ENCODE peak calls at places on chromosome 14, in five cellular contexts. One of them, this sample, is unnamed.

GRCh38 chr14:25537846-25538455 is 488.0 kb upstream of the STXBP6 start:
- DNase-seq in pancreas: peak; percentile 4
- DNase-seq in AG09309: no peak
- DNase-seq in coronary artery: no peak
- DNase-seq in testis: peak; percentile 81
- DNase-seq in this sample: no peak

GRCh38 chr14:73723799-73724621 is 9.8 kb upstream of the PNMA1 start:
- DNase-seq in AG09309: peak; percentile 98
- DNase-seq in pancreas: no peak
- DNase-seq in testis: peak; percentile 64
- DNase-seq in coronary artery: peak; percentile 95
- DNase-seq in this sample: peak; percentile 97

GRCh38 chr14:55712505-55712904 is 132.5 kb downstream of the KTN1 start:
- DNase-seq in AG09309: no peak
- DNase-seq in pancreas: no peak
- DNase-seq in testis: no peak
- DNase-seq in coronary artery: no peak
- DNase-seq in this sample: no peak

GRCh38 chr14:93085916-93086315 is 29.8 kb downstream of the ITPK1 start:
- DNase-seq in pancreas: no peak
- DNase-seq in AG09309: no peak
- DNase-seq in testis: no peak
- DNase-seq in coronary artery: no peak
- DNase-seq in this sample: no peak

GRCh38 chr14:35416108-35416750 is 11.7 kb upstream of the NFKBIA start:
- DNase-seq in testis: no peak
- DNase-seq in AG09309: no peak
- DNase-seq in coronary artery: no peak
- DNase-seq in pancreas: no peak
- DNase-seq in this sample: no peak

GRCh38 chr14:22231022-22231421 is 358.0 kb downstream of the DAD1 start:
- DNase-seq in pancreas: no peak
- DNase-seq in AG09309: no peak
- DNase-seq in testis: no peak
- DNase-seq in coronary artery: no peak
- DNase-seq in this sample: no peak

GRCh38 chr14:35215110-35215872 is 76.9 kb upstream of the PSMA6 start:
- DNase-seq in coronary artery: no peak
- DNase-seq in pancreas: no peak
- DNase-seq in AG09309: peak; percentile 53
- DNase-seq in testis: no peak
- DNase-seq in this sample: peak; percentile 80

GRCh38 chr14:92040431-92041040 is 677 bp upstream of the TRIP11 start:
- DNase-seq in pancreas: peak; percentile 40
- DNase-seq in testis: no peak
- DNase-seq in coronary artery: no peak
- DNase-seq in AG09309: no peak
- DNase-seq in this sample: peak; percentile 35

GRCh38 chr14:96092936-96093335 is 53.8 kb downstream of the C14orf132 start:
- DNase-seq in pancreas: no peak
- DNase-seq in coronary artery: no peak
- DNase-seq in testis: no peak
- DNase-seq in AG09309: no peak
- DNase-seq in this sample: no peak

GRCh38 chr14:91140672-91141071 is 26.8 kb downstream of the DGLUCY start:
- DNase-seq in pancreas: no peak
- DNase-seq in coronary artery: no peak
- DNase-seq in AG09309: no peak
- DNase-seq in testis: peak; percentile 51
- DNase-seq in this sample: peak; percentile 22

GRCh38 chr14:103628221-103628683 is 759 bp upstream of the KLC1 start:
- DNase-seq in AG09309: no peak
- DNase-seq in testis: peak; percentile 71
- DNase-seq in coronary artery: peak; percentile 92
- DNase-seq in pancreas: peak; percentile 65
- DNase-seq in this sample: peak; percentile 79

GRCh38 chr14:78967111-78967809 is 797.1 kb downstream of the NRXN3 start:
- DNase-seq in pancreas: no peak
- DNase-seq in coronary artery: no peak
- DNase-seq in AG09309: peak; percentile 38
- DNase-seq in testis: no peak
- DNase-seq in this sample: peak; percentile 46

GRCh38 chr14:99537399-99537798 is 56.2 kb downstream of the CCNK start:
- DNase-seq in testis: no peak
- DNase-seq in AG09309: no peak
- DNase-seq in pancreas: no peak
- DNase-seq in coronary artery: no peak
- DNase-seq in this sample: peak; percentile 82

GRCh38 chr14:92850492-92850891 is 56.4 kb downstream of the GOLGA5 start:
- DNase-seq in AG09309: no peak
- DNase-seq in pancreas: peak; percentile 21
- DNase-seq in coronary artery: no peak
- DNase-seq in testis: no peak
- DNase-seq in this sample: no peak

GRCh38 chr14:73744175-73744867 is 30.1 kb upstream of the PNMA1 start:
- DNase-seq in pancreas: no peak
- DNase-seq in AG09309: no peak
- DNase-seq in coronary artery: peak; percentile 52
- DNase-seq in testis: no peak
- DNase-seq in this sample: no peak

GRCh38 chr14:33948143-33948962 is 2.5 kb downstream of the EGLN3 start:
- DNase-seq in coronary artery: no peak
- DNase-seq in testis: no peak
- DNase-seq in pancreas: no peak
- DNase-seq in AG09309: no peak
- DNase-seq in this sample: no peak

GRCh38 chr14:60722163-60722835 is 1.9 kb downstream of the SIX4 start:
- DNase-seq in testis: peak; percentile 17
- DNase-seq in coronary artery: no peak
- DNase-seq in pancreas: peak; percentile 54
- DNase-seq in AG09309: no peak
- DNase-seq in this sample: peak; percentile 75

GRCh38 chr14:73771848-73772705 is 57.9 kb upstream of the PNMA1 start:
- DNase-seq in testis: peak; percentile 52
- DNase-seq in coronary artery: no peak
- DNase-seq in AG09309: no peak
- DNase-seq in pancreas: peak; percentile 88
- DNase-seq in this sample: peak; percentile 69

GRCh38 chr14:68574906-68575305 is 218.0 kb downstream of the ZFP36L1 start:
- DNase-seq in AG09309: no peak
- DNase-seq in pancreas: no peak
- DNase-seq in coronary artery: no peak
- DNase-seq in testis: no peak
- DNase-seq in this sample: peak; percentile 48

GRCh38 chr14:84785997-84786396 is 743.9 kb upstream of the FLRT2 start:
- DNase-seq in AG09309: no peak
- DNase-seq in coronary artery: no peak
- DNase-seq in testis: no peak
- DNase-seq in pancreas: no peak
- DNase-seq in this sample: peak; percentile 5

GRCh38 chr14:32028599-32028998 is 48.5 kb upstream of the ARHGAP5 start:
- DNase-seq in pancreas: no peak
- DNase-seq in AG09309: no peak
- DNase-seq in coronary artery: no peak
- DNase-seq in testis: no peak
- DNase-seq in this sample: peak; percentile 14

GRCh38 chr14:76101980-76102379 is 49.7 kb upstream of the GPATCH2L start:
- DNase-seq in pancreas: no peak
- DNase-seq in testis: no peak
- DNase-seq in AG09309: no peak
- DNase-seq in coronary artery: no peak
- DNase-seq in this sample: no peak

GRCh38 chr14:76109087-76109880 is 42.4 kb upstream of the GPATCH2L start:
- DNase-seq in coronary artery: no peak
- DNase-seq in testis: peak; percentile 42
- DNase-seq in AG09309: peak; percentile 20
- DNase-seq in pancreas: no peak
- DNase-seq in this sample: no peak

GRCh38 chr14:76101384-76101783 is 50.3 kb upstream of the GPATCH2L start:
- DNase-seq in pancreas: no peak
- DNase-seq in testis: no peak
- DNase-seq in coronary artery: no peak
- DNase-seq in AG09309: no peak
- DNase-seq in this sample: no peak

GRCh38 chr14:76106188-76106587 is 45.5 kb upstream of the GPATCH2L start:
- DNase-seq in pancreas: no peak
- DNase-seq in testis: no peak
- DNase-seq in AG09309: no peak
- DNase-seq in coronary artery: no peak
- DNase-seq in this sample: no peak

GRCh38 chr14:76104802-76105355 is 46.8 kb upstream of the GPATCH2L start:
- DNase-seq in coronary artery: no peak
- DNase-seq in testis: no peak
- DNase-seq in pancreas: no peak
- DNase-seq in AG09309: no peak
- DNase-seq in this sample: no peak
- H3K4me3 ChIP-seq in coronary artery: no peak overlapping the region
- H3K4me3 ChIP-seq in testis: no peak overlapping the region
- H3K4me3 ChIP-seq in pancreas: no peak overlapping the region
- H3K4me3 ChIP-seq in AG09309: no peak overlapping the region
- H3K4me3 ChIP-seq in this sample: no peak overlapping the region

DNA sequence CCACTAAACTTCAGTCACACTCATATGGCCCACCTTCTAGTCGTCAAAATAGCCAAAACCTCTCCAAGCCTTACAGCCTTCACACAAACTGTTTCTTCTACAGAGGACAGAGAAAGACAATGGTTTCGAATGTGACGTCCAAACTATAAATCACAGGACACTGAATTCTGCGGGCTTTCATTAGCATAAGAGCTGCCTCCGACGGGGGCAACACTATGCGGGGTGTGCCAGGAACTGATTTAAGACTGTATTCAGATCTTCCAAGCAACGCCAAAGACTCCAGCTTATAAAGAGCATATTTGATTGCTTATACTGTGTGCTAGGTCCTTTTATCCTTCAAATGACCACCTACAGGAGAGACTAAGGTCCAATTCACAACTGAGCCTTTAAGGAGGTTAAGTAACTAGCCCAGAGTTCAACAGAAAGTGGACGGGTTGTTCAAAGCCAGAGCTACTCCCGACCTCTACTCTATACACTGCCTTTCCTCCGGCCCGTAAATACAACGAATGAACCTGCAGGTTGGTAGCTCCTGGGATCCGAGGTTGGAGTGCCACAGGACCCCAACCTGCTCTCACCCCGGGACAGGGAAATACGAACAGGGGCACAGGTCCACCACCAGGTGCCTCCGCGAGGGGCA is 574 bp downstream of the L2HGDH start:
- DNase-seq in testis: no peak
- DNase-seq in coronary artery: no peak
- DNase-seq in AG09309: no peak
- DNase-seq in pancreas: no peak
- DNase-seq in this sample: no peak
- TF ChIP-seq CTCF in testis: peak; percentile 64
- TF ChIP-seq CTCF in coronary artery: no peak
- TF ChIP-seq CTCF in AG09309: peak; percentile 33
- TF ChIP-seq CTCF in pancreas: no peak
- TF ChIP-seq CTCF in this sample: peak; percentile 43

DNA sequence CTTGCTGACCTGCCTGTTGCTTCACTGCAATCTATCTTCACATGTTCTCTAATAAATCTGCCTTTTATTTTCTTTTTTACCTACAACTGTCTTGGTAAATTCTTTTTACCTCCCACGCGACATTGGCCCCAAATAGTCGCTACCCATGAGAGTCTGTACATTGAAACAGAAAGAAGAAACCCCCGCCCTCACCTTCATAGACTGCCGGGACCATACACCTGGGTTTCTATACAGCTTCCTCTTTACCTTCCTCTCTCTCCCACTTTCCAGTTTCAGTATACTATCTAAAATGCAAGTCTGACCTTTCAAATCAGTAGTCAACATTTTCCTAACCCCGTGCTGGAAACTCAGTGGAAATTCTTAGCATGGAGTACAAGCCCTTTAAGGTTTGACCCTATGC is 4.8 kb downstream of the SLC8A3 start:
- DNase-seq in AG09309: no peak
- DNase-seq in coronary artery: no peak
- DNase-seq in testis: no peak
- DNase-seq in pancreas: no peak
- DNase-seq in this sample: no peak
- H3K4me3 ChIP-seq in AG09309: no peak overlapping the region
- H3K4me3 ChIP-seq in coronary artery: no peak overlapping the region
- H3K4me3 ChIP-seq in testis: no peak overlapping the region
- H3K4me3 ChIP-seq in pancreas: no peak overlapping the region
- H3K4me3 ChIP-seq in this sample: no peak overlapping the region

GRCh38 chr14:94143711-94144110 is 14.3 kb upstream of the IFI27L2 start:
- DNase-seq in coronary artery: no peak
- DNase-seq in AG09309: no peak
- DNase-seq in pancreas: no peak
- DNase-seq in testis: no peak
- DNase-seq in this sample: no peak

GRCh38 chr14:94144765-94145164 is 15.4 kb upstream of the IFI27L2 start:
- DNase-seq in testis: no peak
- DNase-seq in pancreas: no peak
- DNase-seq in AG09309: no peak
- DNase-seq in coronary artery: no peak
- DNase-seq in this sample: no peak

GRCh38 chr14:94142247-94142646 is 12.8 kb upstream of the IFI27L2 start:
- DNase-seq in coronary artery: no peak
- DNase-seq in testis: no peak
- DNase-seq in AG09309: no peak
- DNase-seq in pancreas: no peak
- DNase-seq in this sample: no peak

GRCh38 chr14:94142836-94143235 is 13.4 kb upstream of the IFI27L2 start:
- DNase-seq in pancreas: no peak
- DNase-seq in AG09309: no peak
- DNase-seq in testis: no peak
- DNase-seq in coronary artery: no peak
- DNase-seq in this sample: no peak

DNA sequence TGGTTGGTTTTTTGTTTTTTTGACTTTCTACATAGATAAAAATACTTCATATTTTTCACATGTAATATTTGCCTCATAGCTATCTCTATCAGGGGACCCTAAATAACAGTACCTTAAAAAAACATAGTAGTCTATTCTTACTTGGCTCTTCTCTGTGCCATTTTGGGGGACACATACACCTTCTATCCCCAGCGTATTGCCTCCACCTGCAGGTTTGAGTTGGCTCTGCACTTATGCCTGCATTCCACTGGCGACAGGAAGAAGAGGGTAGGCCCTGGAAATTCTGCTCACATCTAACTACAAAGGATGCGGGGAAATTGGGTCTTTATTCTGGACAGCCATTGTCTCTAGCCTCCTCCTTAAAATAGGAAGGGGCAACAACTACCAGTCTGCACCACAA is 13.8 kb upstream of the IFI27L2 start:
- DNase-seq in AG09309: no peak
- DNase-seq in pancreas: no peak
- DNase-seq in testis: no peak
- DNase-seq in coronary artery: no peak
- DNase-seq in this sample: no peak
- TF ChIP-seq CTCF in AG09309: peak; percentile 35
- TF ChIP-seq CTCF in pancreas: no peak
- TF ChIP-seq CTCF in testis: no peak
- TF ChIP-seq CTCF in coronary artery: no peak
- TF ChIP-seq CTCF in this sample: peak; percentile 47

This sample was measured in astrocyte of the spinal cord.